ENCODE peak calls at places on chromosomes 12 and 14, in six cellular contexts. One of them, this sample, is unnamed.

GRCh38 chr14:23123419-23123818 is 4.4 kb upstream of the CEBPE start:
- DNase-seq in NCI-H524: peak; percentile 99
- DNase-seq in stimulated activated CD8-positive, alpha-beta memory T cell treated with anti-CD3 and anti-CD28 coated beads, Interleukin-2, amount 100 ng/mL, for 1 hour: no peak
- DNase-seq in activated CD4-positive, alpha-beta T cell treated with anti-CD3 and anti-CD28 coated beads, Interleukin-2, amount 10 ng/mL, durations not matched to agents 24 days and 14 days: no peak
- DNase-seq in stimulated activated CD4-positive, alpha-beta T cell treated with anti-CD3 and anti-CD28 coated beads, Interleukin-4, amount 100 ng/mL, for 24 hours: no peak
- DNase-seq in mesenchymal stem cell: no peak
- DNase-seq in this sample: no peak

GRCh38 chr12:104598342-104599271 is 141.9 kb downstream of the CHST11 start:
- DNase-seq in NCI-H524: no peak
- DNase-seq in stimulated activated CD8-positive, alpha-beta memory T cell treated with anti-CD3 and anti-CD28 coated beads, Interleukin-2, amount 100 ng/mL, for 1 hour: no peak
- DNase-seq in activated CD4-positive, alpha-beta T cell treated with anti-CD3 and anti-CD28 coated beads, Interleukin-2, amount 10 ng/mL, durations not matched to agents 24 days and 14 days: no peak
- DNase-seq in stimulated activated CD4-positive, alpha-beta T cell treated with anti-CD3 and anti-CD28 coated beads, Interleukin-4, amount 100 ng/mL, for 24 hours: no peak
- DNase-seq in mesenchymal stem cell: no peak
- DNase-seq in this sample: no peak

GRCh38 chr12:42669471-42669997 is 80.0 kb upstream of the PRICKLE1 start:
- DNase-seq in NCI-H524: no peak
- DNase-seq in stimulated activated CD8-positive, alpha-beta memory T cell treated with anti-CD3 and anti-CD28 coated beads, Interleukin-2, amount 100 ng/mL, for 1 hour: no peak
- DNase-seq in activated CD4-positive, alpha-beta T cell treated with anti-CD3 and anti-CD28 coated beads, Interleukin-2, amount 10 ng/mL, durations not matched to agents 24 days and 14 days: no peak
- DNase-seq in stimulated activated CD4-positive, alpha-beta T cell treated with anti-CD3 and anti-CD28 coated beads, Interleukin-4, amount 100 ng/mL, for 24 hours: no peak
- DNase-seq in mesenchymal stem cell: no peak
- DNase-seq in this sample: no peak

GRCh38 chr14:103315941-103316340 is 18.1 kb upstream of the EIF5 start:
- DNase-seq in NCI-H524: no peak
- DNase-seq in stimulated activated CD8-positive, alpha-beta memory T cell treated with anti-CD3 and anti-CD28 coated beads, Interleukin-2, amount 100 ng/mL, for 1 hour: no peak
- DNase-seq in activated CD4-positive, alpha-beta T cell treated with anti-CD3 and anti-CD28 coated beads, Interleukin-2, amount 10 ng/mL, durations not matched to agents 24 days and 14 days: no peak
- DNase-seq in stimulated activated CD4-positive, alpha-beta T cell treated with anti-CD3 and anti-CD28 coated beads, Interleukin-4, amount 100 ng/mL, for 24 hours: no peak
- DNase-seq in mesenchymal stem cell: no peak
- DNase-seq in this sample: no peak

GRCh38 chr14:83838221-83838620 is 1691.7 kb upstream of the FLRT2 start:
- DNase-seq in NCI-H524: no peak
- DNase-seq in stimulated activated CD8-positive, alpha-beta memory T cell treated with anti-CD3 and anti-CD28 coated beads, Interleukin-2, amount 100 ng/mL, for 1 hour: no peak
- DNase-seq in activated CD4-positive, alpha-beta T cell treated with anti-CD3 and anti-CD28 coated beads, Interleukin-2, amount 10 ng/mL, durations not matched to agents 24 days and 14 days: no peak
- DNase-seq in stimulated activated CD4-positive, alpha-beta T cell treated with anti-CD3 and anti-CD28 coated beads, Interleukin-4, amount 100 ng/mL, for 24 hours: no peak
- DNase-seq in mesenchymal stem cell: peak; percentile 38
- DNase-seq in this sample: no peak

GRCh38 chr12:2477009-2477766 is 317.6 kb upstream of the FKBP4 start:
- DNase-seq in NCI-H524: no peak
- DNase-seq in stimulated activated CD8-positive, alpha-beta memory T cell treated with anti-CD3 and anti-CD28 coated beads, Interleukin-2, amount 100 ng/mL, for 1 hour: no peak
- DNase-seq in activated CD4-positive, alpha-beta T cell treated with anti-CD3 and anti-CD28 coated beads, Interleukin-2, amount 10 ng/mL, durations not matched to agents 24 days and 14 days: no peak
- DNase-seq in stimulated activated CD4-positive, alpha-beta T cell treated with anti-CD3 and anti-CD28 coated beads, Interleukin-4, amount 100 ng/mL, for 24 hours: no peak
- DNase-seq in mesenchymal stem cell: no peak
- DNase-seq in this sample: no peak

GRCh38 chr12:118063567-118064391 is 2.8 kb upstream of the WSB2 start:
- DNase-seq in NCI-H524: no peak
- DNase-seq in stimulated activated CD8-positive, alpha-beta memory T cell treated with anti-CD3 and anti-CD28 coated beads, Interleukin-2, amount 100 ng/mL, for 1 hour: no peak
- DNase-seq in activated CD4-positive, alpha-beta T cell treated with anti-CD3 and anti-CD28 coated beads, Interleukin-2, amount 10 ng/mL, durations not matched to agents 24 days and 14 days: no peak
- DNase-seq in stimulated activated CD4-positive, alpha-beta T cell treated with anti-CD3 and anti-CD28 coated beads, Interleukin-4, amount 100 ng/mL, for 24 hours: no peak
- DNase-seq in mesenchymal stem cell: peak; percentile 37
- DNase-seq in this sample: no peak

GRCh38 chr14:42909659-42910058 is 1303.0 kb downstream of the LRFN5 start:
- DNase-seq in NCI-H524: no peak
- DNase-seq in stimulated activated CD8-positive, alpha-beta memory T cell treated with anti-CD3 and anti-CD28 coated beads, Interleukin-2, amount 100 ng/mL, for 1 hour: no peak
- DNase-seq in activated CD4-positive, alpha-beta T cell treated with anti-CD3 and anti-CD28 coated beads, Interleukin-2, amount 10 ng/mL, durations not matched to agents 24 days and 14 days: no peak
- DNase-seq in stimulated activated CD4-positive, alpha-beta T cell treated with anti-CD3 and anti-CD28 coated beads, Interleukin-4, amount 100 ng/mL, for 24 hours: no peak
- DNase-seq in mesenchymal stem cell: no peak
- DNase-seq in this sample: no peak

GRCh38 chr12:2256453-2256852 is 203.7 kb downstream of the CACNA1C start:
- DNase-seq in NCI-H524: no peak
- DNase-seq in stimulated activated CD8-positive, alpha-beta memory T cell treated with anti-CD3 and anti-CD28 coated beads, Interleukin-2, amount 100 ng/mL, for 1 hour: no peak
- DNase-seq in activated CD4-positive, alpha-beta T cell treated with anti-CD3 and anti-CD28 coated beads, Interleukin-2, amount 10 ng/mL, durations not matched to agents 24 days and 14 days: no peak
- DNase-seq in stimulated activated CD4-positive, alpha-beta T cell treated with anti-CD3 and anti-CD28 coated beads, Interleukin-4, amount 100 ng/mL, for 24 hours: no peak
- DNase-seq in mesenchymal stem cell: peak; percentile 90
- DNase-seq in this sample: no peak

GRCh38 chr12:8554451-8555195 is 13.9 kb upstream of the CLEC4E start:
- DNase-seq in NCI-H524: no peak
- DNase-seq in stimulated activated CD8-positive, alpha-beta memory T cell treated with anti-CD3 and anti-CD28 coated beads, Interleukin-2, amount 100 ng/mL, for 1 hour: no peak
- DNase-seq in activated CD4-positive, alpha-beta T cell treated with anti-CD3 and anti-CD28 coated beads, Interleukin-2, amount 10 ng/mL, durations not matched to agents 24 days and 14 days: no peak
- DNase-seq in stimulated activated CD4-positive, alpha-beta T cell treated with anti-CD3 and anti-CD28 coated beads, Interleukin-4, amount 100 ng/mL, for 24 hours: no peak
- DNase-seq in mesenchymal stem cell: peak; percentile 27
- DNase-seq in this sample: no peak